ENCODE peak calls at places on chromosome 12, in eight cellular contexts. N, G, H, O, Q, S, F and A are unnamed samples.

GRCh38 chr12:116087399-116087798 is 190.1 kb downstream of the MED13L start:
- DNase-seq in N (no peak), G (no peak), H (no peak), O (no peak), Q (no peak), S (no peak), F (no peak), A (no peak)

GRCh38 chr12:124685689-124685993 is 118.2 kb upstream of the NCOR2 start:
- DNase-seq in N (no peak), G (no peak), H (peak; percentile 39), O (no peak), Q (no peak), S (no peak), F (no peak), A (no peak)

GRCh38 chr12:15707516-15708199 is 81.5 kb downstream of the EPS8 start:
- DNase-seq in N (no peak), G (no peak), H (no peak), O (no peak), Q (no peak), S (no peak), F (no peak), A (no peak)

GRCh38 chr12:132729541-132730320 is 19.1 kb downstream of the PGAM5 start:
- DNase-seq in N (no peak), G (no peak), H (peak; percentile 17), O (no peak), Q (peak; percentile 35), S (no peak), F (peak; percentile 49), A (no peak)

GRCh38 chr12:2319136-2319535 is 266.3 kb downstream of the CACNA1C start:
- DNase-seq in N (no peak), G (no peak), H (no peak), O (no peak), Q (no peak), S (no peak), F (no peak), A (no peak)

GRCh38 chr12:52804029-52804428 is 8.1 kb upstream of the KRT3 start:
- DNase-seq in N (no peak), G (no peak), H (no peak), O (no peak), Q (no peak), S (no peak), F (no peak), A (no peak)

GRCh38 chr12:47740536-47741339 is 15.4 kb upstream of the ENDOU start:
- DNase-seq in N (no peak), G (no peak), H (no peak), O (no peak), Q (no peak), S (no peak), F (no peak), A (no peak)

GRCh38 chr12:60070541-60070940 is 474.7 kb downstream of the SLC16A7 start:
- DNase-seq in N (no peak), G (no peak), H (peak; percentile 79), O (no peak), Q (no peak), S (no peak), F (no peak), A (no peak)

GRCh38 chr12:48972213-48973021 is 882 bp upstream of the WNT10B start:
- DNase-seq in N (peak; percentile 30), G (no peak), H (peak; percentile 26), O (no peak), Q (no peak), S (no peak), F (peak; percentile 72), A (no peak)

GRCh38 chr12:107241421-107241820 is 148.1 kb upstream of the CRY1 start:
- DNase-seq in N (no peak), G (no peak), H (no peak), O (no peak), Q (no peak), S (no peak), F (no peak), A (no peak)

GRCh38 chr12:109625131-109625559 is 51.6 kb downstream of the MVK start:
- DNase-seq in N (no peak), G (no peak), H (peak; percentile 11), O (no peak), Q (no peak), S (peak; percentile 79), F (peak; percentile 66), A (no peak)

GRCh38 chr12:92539966-92540791 is 162.6 kb upstream of the PLEKHG7 start:
- DNase-seq in N (no peak), G (no peak), H (no peak), O (peak; percentile 65), Q (no peak), S (peak; percentile 53), F (peak; percentile 83), A (no peak)

GRCh38 chr12:92535961-92536360 is 166.8 kb upstream of the PLEKHG7 start:
- DNase-seq in N (no peak), G (no peak), H (no peak), O (no peak), Q (no peak), S (no peak), F (no peak), A (no peak)

GRCh38 chr12:92541024-92541423 is 161.8 kb upstream of the PLEKHG7 start:
- DNase-seq in N (no peak), G (no peak), H (no peak), O (no peak), Q (no peak), S (no peak), F (no peak), A (no peak)

GRCh38 chr12:92537235-92537960 is 165.4 kb upstream of the PLEKHG7 start:
- DNase-seq in N (no peak), G (no peak), H (no peak), O (no peak), Q (no peak), S (no peak), F (no peak), A (no peak)

GRCh38 chr12:92538970-92539749 is 163.6 kb upstream of the PLEKHG7 start:
- DNase-seq in N (no peak), G (peak; percentile 93), H (peak; percentile 96), O (no peak), Q (no peak), S (no peak), F (no peak), A (peak; percentile 60)
- H3K27ac ChIP-seq in N (no peak overlapping the region), G (peak overlapping the region; percentile 99), H (no peak overlapping the region), O (no peak overlapping the region), Q (no peak overlapping the region), S (peak overlapping the region; percentile 19), F (no peak overlapping the region), A (peak overlapping the region; percentile 14)

GRCh38 chr12:80709811-80710726 is 2.6 kb downstream of the MYF6 start:
- DNase-seq in N (no peak), G (no peak), H (no peak), O (no peak), Q (no peak), S (peak; percentile 40), F (peak; percentile 87), A (no peak)
- H3K4me3 ChIP-seq in N (no peak overlapping the region), G (no peak overlapping the region), H (no peak overlapping the region), O (no peak overlapping the region), Q (no peak overlapping the region), S (peak overlapping the region; percentile 76), F (no peak overlapping the region), A (no peak overlapping the region)

GRCh38 chr12:56626691-56627090 is 3.4 kb downstream of the BAZ2A start:
- DNase-seq in N (no peak), G (no peak), H (no peak), O (no peak), Q (no peak), S (no peak), F (no peak), A (no peak)

GRCh38 chr12:56616924-56617323 is 13.2 kb downstream of the BAZ2A start:
- DNase-seq in N (no peak), G (no peak), H (no peak), O (peak; percentile 6), Q (no peak), S (no peak), F (no peak), A (no peak)

GRCh38 chr12:56622535-56622934 is 7.6 kb downstream of the BAZ2A start:
- DNase-seq in N (no peak), G (no peak), H (no peak), O (no peak), Q (no peak), S (no peak), F (no peak), A (no peak)
- H3K4me1 ChIP-seq in N (peaks cover 26% of the 10 kb centered on the region), G (peaks cover 16% of the 10 kb centered on the region), H (no peaks in the 10 kb centered on the region), O (peaks cover 59% of the 10 kb centered on the region), Q (peaks cover 42% of the 10 kb centered on the region), S (peaks cover 32% of the 10 kb centered on the region), F (no peaks in the 10 kb centered on the region), A (no peaks in the 10 kb centered on the region)

GRCh38 chr12:46159239-46159901 is 109.5 kb downstream of the SLC38A1 start:
- DNase-seq in N (no peak), G (no peak), H (no peak), O (no peak), Q (no peak), S (no peak), F (no peak), A (no peak)
- H3K27ac ChIP-seq in N (no peak overlapping the region), G (no peak overlapping the region), H (no peak overlapping the region), O (peak overlapping the region; percentile 73), Q (no peak overlapping the region), S (no peak overlapping the region), F (no peak overlapping the region), A (no peak overlapping the region)

DNA sequence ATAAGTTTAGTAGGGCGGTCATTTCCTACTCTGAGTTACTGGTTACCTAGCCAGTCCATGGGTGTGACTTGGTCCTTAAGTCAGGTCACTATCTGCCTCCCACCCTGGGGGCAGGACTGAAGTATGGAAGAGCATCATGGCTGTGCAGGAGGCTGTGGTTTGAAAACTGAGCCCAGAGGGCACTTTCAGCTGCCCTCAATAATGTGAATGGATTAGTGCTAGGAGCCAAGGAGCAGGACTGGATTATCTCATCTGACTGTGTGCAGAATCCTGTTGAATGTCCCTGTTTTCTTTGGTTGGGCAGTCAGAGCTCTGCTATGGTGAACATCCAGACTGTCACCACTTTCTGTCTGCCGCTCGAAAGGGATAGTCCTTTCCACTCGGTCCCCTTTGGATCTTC is 1.6 kb downstream of the ATXN7L3B start:
- DNase-seq in N (no peak), G (no peak), H (no peak), O (no peak), Q (no peak), S (no peak), F (no peak), A (no peak)
- H3K4me3 ChIP-seq in N (peak overlapping the region; percentile 80), G (peak overlapping the region; percentile 83), H (peak overlapping the region; percentile 67), O (peak overlapping the region; percentile 88), Q (peak overlapping the region; percentile 70), S (peak overlapping the region; percentile 83), F (peak overlapping the region; percentile 99), A (no peak overlapping the region)

DNA sequence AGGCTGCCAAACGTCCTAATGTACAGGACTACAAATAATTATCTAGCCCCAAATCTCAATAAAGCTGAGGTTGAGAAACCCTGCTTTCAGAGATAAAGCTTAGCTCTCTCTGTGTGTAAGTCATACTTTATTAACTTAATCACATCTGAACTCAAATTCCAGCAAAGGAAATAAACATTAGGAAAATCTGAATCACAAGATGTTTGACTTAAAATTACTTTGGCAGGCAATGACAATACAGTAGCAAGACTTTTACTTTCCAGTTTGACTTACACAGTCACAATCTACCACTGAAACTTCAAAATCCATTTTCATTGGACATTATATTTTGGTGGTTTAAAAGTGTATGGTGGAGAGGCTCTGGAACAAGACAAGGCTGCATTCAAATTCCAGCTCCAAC is 11.4 kb downstream of the TMEM116 start:
- DNase-seq in N (no peak), G (no peak), H (no peak), O (no peak), Q (no peak), S (no peak), F (no peak), A (no peak)
- H3K4me1 ChIP-seq in N (peaks cover 67% of the 10 kb centered on the region), G (peaks cover 18% of the 10 kb centered on the region), H (peaks cover 9% of the 10 kb centered on the region), O (no peaks in the 10 kb centered on the region), Q (peaks cover 12% of the 10 kb centered on the region), S (peaks cover 9% of the 10 kb centered on the region), F (no peaks in the 10 kb centered on the region), A (no peaks in the 10 kb centered on the region)